ENCODE peak calls at places on chromosomes 1 and 21, in nine cellular contexts. D is Right ventricle myocardium superior; C is neural crest cell; F is Right ventricle myocardium inferior; J is CD8-positive, alpha-beta T cell; L is ascending aorta; S is thyroid gland; H is CD4-positive, alpha-beta T cell; X is WTC11. T is an unnamed sample.
A peak's percentile ranks its signal among the peaks of the same experiment; 100 is the strongest.

GRCh38 chr1:47191940-47192457 is 2.2 kb upstream of the PDZK1IP1 start:
- DNase-seq in S (no peak), J (no peak), D (no peak), H (no peak), X (no peak), C (no peak), F (no peak), L (no peak), T (no peak)

GRCh38 chr1:243982451-243983018 is 68.5 kb upstream of the ZBTB18 start:
- DNase-seq in S (no peak), L (no peak), X (peak; percentile 40), C (no peak), J (no peak), F (no peak), H (no peak), D (no peak), T (no peak)

GRCh38 chr1:231241751-231242150 is 739 bp downstream of the GNPAT start:
- DNase-seq in C (no peak), J (no peak), X (no peak), S (peak; percentile 14), F (peak; percentile 71), L (no peak), H (no peak), D (no peak), T (no peak)

GRCh38 chr1:8486047-8486446 is 168.1 kb downstream of the SLC45A1 start:
- DNase-seq in F (no peak), S (no peak), C (no peak), J (no peak), L (no peak), X (no peak), D (no peak), H (no peak), T (no peak)

GRCh38 chr1:232047473-232047872 is 420.9 kb downstream of the DISC1 start:
- DNase-seq in L (no peak), H (no peak), F (no peak), D (no peak), X (no peak), J (no peak), S (no peak), C (no peak), T (no peak)

GRCh38 chr1:181918893-181919728 is 142.4 kb downstream of the ZNF648 start:
- DNase-seq in L (no peak), F (no peak), S (no peak), C (no peak), D (no peak), H (no peak), X (peak; percentile 23), J (no peak), T (no peak)

GRCh38 chr1:43265431-43265830 is 4.4 kb upstream of the TMEM125 start:
- DNase-seq in F (no peak), S (peak; percentile 39), D (no peak), L (no peak), C (no peak), H (no peak), X (no peak), J (no peak), T (no peak)

GRCh38 chr21:16186742-16187141 is 457.0 kb downstream of the USP25 start:
- DNase-seq in D (no peak), H (no peak), S (no peak), J (no peak), L (no peak), C (no peak), X (no peak), F (no peak), T (no peak)

GRCh38 chr1:16163882-16164820 is 8.3 kb upstream of the EPHA2 start:
- DNase-seq in D (no peak), C (no peak), S (no peak), X (no peak), J (no peak), H (no peak), L (no peak), F (no peak), T (no peak)

GRCh38 chr21:14866859-14867560 is 197.8 kb downstream of the NRIP1 start:
- DNase-seq in C (no peak), X (no peak), D (no peak), F (no peak), H (no peak), S (no peak), L (no peak), J (no peak), T (no peak)

GRCh38 chr1:35660581-35661473 is 19.5 kb upstream of the PSMB2 start:
- DNase-seq in S (peak; percentile 3), D (no peak), L (no peak), H (no peak), C (peak; percentile 26), X (peak; percentile 66), F (no peak), J (no peak), T (no peak)

GRCh38 chr1:10724052-10724494 is 72.4 kb downstream of the CASZ1 start:
- DNase-seq in C (no peak), J (no peak), X (no peak), F (peak; percentile 72), L (no peak), S (peak; percentile 63), D (peak; percentile 71), H (no peak), T (no peak)

GRCh38 chr1:11527541-11528452 is 48.8 kb downstream of the DISP3 start:
- DNase-seq in C (no peak), L (no peak), S (no peak), X (peak; percentile 5), J (no peak), D (no peak), H (no peak), F (no peak), T (no peak)

GRCh38 chr21:35529141-35529863 is 480.2 kb upstream of the RUNX1 start:
- DNase-seq in X (no peak), J (no peak), D (no peak), C (no peak), H (peak; percentile 14), S (no peak), L (no peak), F (no peak), T (no peak)

GRCh38 chr21:34743831-34744230 is 75.0 kb downstream of the CLIC6 start:
- DNase-seq in D (no peak), J (no peak), X (no peak), H (no peak), L (no peak), C (no peak), S (no peak), F (no peak), T (no peak)

GRCh38 chr1:239311331-239311730 is 75.0 kb upstream of the CHRM3 start:
- DNase-seq in J (no peak), X (no peak), H (no peak), D (no peak), L (no peak), F (no peak), S (no peak), C (no peak), T (no peak)

GRCh38 chr21:39660596-39660995 is 47.9 kb downstream of the B3GALT5 start:
- DNase-seq in J (no peak), L (no peak), C (no peak), D (peak; percentile 66), H (no peak), S (no peak), F (no peak), X (no peak), T (no peak)

GRCh38 chr1:161096514-161096913 is 1.6 kb upstream of the KLHDC9 start:
- DNase-seq in C (no peak), L (no peak), X (no peak), S (no peak), H (no peak), J (no peak), D (peak; percentile 56), F (no peak), T (no peak)

GRCh38 chr1:93738926-93739325 is 57.3 kb upstream of the BCAR3 start:
- DNase-seq in S (no peak), X (no peak), H (no peak), L (no peak), J (no peak), F (no peak), D (no peak), C (no peak), T (no peak)

GRCh38 chr1:194067772-194068171 is 881.4 kb upstream of the B3GALT2 start:
- DNase-seq in X (no peak), D (no peak), S (no peak), J (no peak), H (no peak), F (peak; percentile 61), C (no peak), L (no peak), T (no peak)

GRCh38 chr1:32939655-32940371 is 24.8 kb downstream of the RNF19B start:
- DNase-seq in S (no peak), X (no peak), F (no peak), J (no peak), L (no peak), C (no peak), H (no peak), D (peak; percentile 62), T (peak; percentile 70)

GRCh38 chr1:25562101-25562927 is 18.9 kb downstream of the LDLRAP1 start:
- DNase-seq in L (peak; percentile 28), S (peak; percentile 29), X (no peak), D (no peak), F (no peak), C (no peak), J (peak; percentile 90), H (peak; percentile 66), T (no peak)

GRCh38 chr1:238960071-238960470 is 426.3 kb upstream of the CHRM3 start:
- DNase-seq in D (no peak), F (no peak), S (no peak), X (no peak), J (no peak), H (no peak), L (no peak), C (no peak), T (no peak)

GRCh38 chr1:95716097-95716496 is 482.1 kb downstream of the RWDD3 start:
- DNase-seq in D (no peak), F (no peak), J (no peak), L (no peak), S (no peak), C (no peak), H (no peak), X (no peak), T (no peak)

GRCh38 chr1:200034821-200035396 is 7.4 kb downstream of the NR5A2 start:
- DNase-seq in F (no peak), S (no peak), L (no peak), X (peak; percentile 49), H (no peak), D (no peak), J (no peak), C (no peak), T (no peak)

GRCh38 chr1:23394664-23395063 is 25.0 kb upstream of the ZNF436 start:
- DNase-seq in F (peak; percentile 88), H (no peak), J (no peak), C (peak; percentile 18), D (peak; percentile 91), X (peak; percentile 41), L (no peak), S (peak; percentile 41), T (no peak)

T was measured in glomerular endothelial cell.